ENCODE peak calls at places on chromosomes 5 and 9, in six cellular contexts. One of them, this sample, is unnamed.

GRCh38 chr5:134371834-134372340 is 518 bp downstream of the UBE2B start:
- DNase-seq in GM12891: peak
- DNase-seq in SK-N-SH: peak
- DNase-seq in SK-N-MC: no peak
- DNase-seq in HCT116: no peak
- DNase-seq in H1: peak
- DNase-seq in this sample: peak

GRCh38 chr9:121770415-121771273 is 119.2 kb downstream of the DAB2IP start:
- DNase-seq in HCT116: no peak
- DNase-seq in SK-N-MC: no peak
- DNase-seq in GM12891: no peak
- DNase-seq in SK-N-SH: no peak
- DNase-seq in H1: no peak
- DNase-seq in this sample: no peak

GRCh38 chr5:77960305-77960704 is 184.2 kb upstream of the TBCA start:
- DNase-seq in H1: no peak
- DNase-seq in HCT116: no peak
- DNase-seq in SK-N-MC: no peak
- DNase-seq in SK-N-SH: no peak
- DNase-seq in GM12891: no peak
- DNase-seq in this sample: no peak

GRCh38 chr9:33024126-33024965 is 727 bp upstream of the DNAJA1 start:
- DNase-seq in SK-N-SH: peak
- DNase-seq in SK-N-MC: no peak
- DNase-seq in HCT116: peak
- DNase-seq in H1: no peak
- DNase-seq in GM12891: no peak
- DNase-seq in this sample: peak

GRCh38 chr9:84785766-84786547 is 116.4 kb downstream of the NTRK2 start:
- DNase-seq in SK-N-SH: no peak
- DNase-seq in GM12891: no peak
- DNase-seq in HCT116: no peak
- DNase-seq in H1: no peak
- DNase-seq in SK-N-MC: no peak
- DNase-seq in this sample: no peak

GRCh38 chr5:10588779-10589447 is 25.0 kb downstream of the ANKRD33B start:
- DNase-seq in GM12891: no peak
- DNase-seq in HCT116: no peak
- DNase-seq in H1: no peak
- DNase-seq in SK-N-MC: no peak
- DNase-seq in SK-N-SH: no peak
- DNase-seq in this sample: no peak

GRCh38 chr5:100902406-100903035 is 561 bp downstream of the ST8SIA4 start:
- DNase-seq in H1: peak
- DNase-seq in HCT116: no peak
- DNase-seq in SK-N-MC: no peak
- DNase-seq in SK-N-SH: no peak
- DNase-seq in GM12891: no peak
- DNase-seq in this sample: no peak

GRCh38 chr9:6927838-6928237 is 170.1 kb downstream of the KDM4C start:
- DNase-seq in H1: no peak
- DNase-seq in SK-N-SH: no peak
- DNase-seq in SK-N-MC: no peak
- DNase-seq in GM12891: no peak
- DNase-seq in HCT116: no peak
- DNase-seq in this sample: no peak

GRCh38 chr9:126496781-126497667 is 116.7 kb upstream of the LMX1B start:
- DNase-seq in H1: no peak
- DNase-seq in SK-N-MC: no peak
- DNase-seq in GM12891: no peak
- DNase-seq in HCT116: no peak
- DNase-seq in SK-N-SH: no peak
- DNase-seq in this sample: no peak

GRCh38 chr5:154652746-154653417 is 102.3 kb upstream of the LARP1 start:
- DNase-seq in H1: no peak
- DNase-seq in GM12891: no peak
- DNase-seq in HCT116: no peak
- DNase-seq in SK-N-SH: no peak
- DNase-seq in SK-N-MC: no peak
- DNase-seq in this sample: peak

GRCh38 chr5:171342362-171343111 is 33.5 kb downstream of the TLX3 start:
- DNase-seq in SK-N-MC: peak
- DNase-seq in H1: peak
- DNase-seq in GM12891: peak
- DNase-seq in SK-N-SH: peak
- DNase-seq in HCT116: peak
- DNase-seq in this sample: peak

GRCh38 chr5:149938791-149939358 is 5.7 kb downstream of the PDE6A start:
- DNase-seq in H1: no peak
- DNase-seq in HCT116: no peak
- DNase-seq in SK-N-MC: no peak
- DNase-seq in GM12891: no peak
- DNase-seq in SK-N-SH: no peak
- DNase-seq in this sample: no peak

GRCh38 chr5:132264546-132265335 is 7.2 kb downstream of the PDLIM4 start:
- DNase-seq in SK-N-MC: no peak
- DNase-seq in HCT116: no peak
- DNase-seq in H1: peak
- DNase-seq in GM12891: no peak
- DNase-seq in SK-N-SH: no peak
- DNase-seq in this sample: no peak

GRCh38 chr5:55306641-55307382 is 682 bp downstream of the DHX29 start:
- DNase-seq in GM12891: no peak
- DNase-seq in SK-N-MC: no peak
- DNase-seq in SK-N-SH: peak
- DNase-seq in HCT116: no peak
- DNase-seq in H1: no peak
- DNase-seq in this sample: no peak

GRCh38 chr5:89556215-89557009 is 673.4 kb upstream of the MEF2C start:
- DNase-seq in SK-N-MC: no peak
- DNase-seq in HCT116: peak
- DNase-seq in H1: no peak
- DNase-seq in SK-N-SH: no peak
- DNase-seq in GM12891: no peak
- DNase-seq in this sample: no peak

GRCh38 chr5:141560141-141560540 is 58.7 kb downstream of the DIAPH1 start:
- DNase-seq in HCT116: no peak
- DNase-seq in H1: no peak
- DNase-seq in SK-N-SH: no peak
- DNase-seq in SK-N-MC: no peak
- DNase-seq in GM12891: no peak
- DNase-seq in this sample: no peak

GRCh38 chr5:169223595-169223953 is 77.4 kb downstream of the SLIT3 start:
- DNase-seq in HCT116: no peak
- DNase-seq in H1: no peak
- DNase-seq in GM12891: no peak
- DNase-seq in SK-N-SH: no peak
- DNase-seq in SK-N-MC: no peak
- DNase-seq in this sample: no peak

GRCh38 chr5:102971693-102972293 is 148.1 kb downstream of the GIN1 start:
- DNase-seq in GM12891: no peak
- DNase-seq in SK-N-SH: no peak
- DNase-seq in SK-N-MC: no peak
- DNase-seq in HCT116: peak
- DNase-seq in H1: no peak
- DNase-seq in this sample: no peak

GRCh38 chr9:123544007-123544827 is 188.2 kb downstream of the CRB2 start:
- DNase-seq in H1: no peak
- DNase-seq in GM12891: no peak
- DNase-seq in SK-N-SH: peak
- DNase-seq in HCT116: peak
- DNase-seq in SK-N-MC: peak
- DNase-seq in this sample: peak

GRCh38 chr5:757346-757930 is 27.1 kb downstream of the ZDHHC11B start:
- DNase-seq in GM12891: no peak
- DNase-seq in HCT116: no peak
- DNase-seq in SK-N-MC: no peak
- DNase-seq in SK-N-SH: no peak
- DNase-seq in H1: peak
- DNase-seq in this sample: peak

GRCh38 chr5:102583663-102584062 is 84.9 kb upstream of the SLCO6A1 start:
- DNase-seq in H1: no peak
- DNase-seq in HCT116: peak
- DNase-seq in SK-N-SH: peak
- DNase-seq in SK-N-MC: no peak
- DNase-seq in GM12891: no peak
- DNase-seq in this sample: no peak

GRCh38 chr5:142326480-142326938 is 1.7 kb upstream of the SPRY4 start:
- DNase-seq in HCT116: no peak
- DNase-seq in SK-N-MC: no peak
- DNase-seq in GM12891: no peak
- DNase-seq in H1: no peak
- DNase-seq in SK-N-SH: no peak
- DNase-seq in this sample: no peak

GRCh38 chr9:86122309-86122708 is 23.0 kb upstream of the GOLM1 start:
- DNase-seq in SK-N-SH: no peak
- DNase-seq in GM12891: no peak
- DNase-seq in HCT116: no peak
- DNase-seq in SK-N-MC: no peak
- DNase-seq in H1: no peak
- DNase-seq in this sample: no peak

GRCh38 chr5:118825226-118825625 is 163.1 kb downstream of the DTWD2 start:
- DNase-seq in H1: no peak
- DNase-seq in SK-N-MC: no peak
- DNase-seq in HCT116: no peak
- DNase-seq in GM12891: no peak
- DNase-seq in SK-N-SH: no peak
- DNase-seq in this sample: no peak

DNA sequence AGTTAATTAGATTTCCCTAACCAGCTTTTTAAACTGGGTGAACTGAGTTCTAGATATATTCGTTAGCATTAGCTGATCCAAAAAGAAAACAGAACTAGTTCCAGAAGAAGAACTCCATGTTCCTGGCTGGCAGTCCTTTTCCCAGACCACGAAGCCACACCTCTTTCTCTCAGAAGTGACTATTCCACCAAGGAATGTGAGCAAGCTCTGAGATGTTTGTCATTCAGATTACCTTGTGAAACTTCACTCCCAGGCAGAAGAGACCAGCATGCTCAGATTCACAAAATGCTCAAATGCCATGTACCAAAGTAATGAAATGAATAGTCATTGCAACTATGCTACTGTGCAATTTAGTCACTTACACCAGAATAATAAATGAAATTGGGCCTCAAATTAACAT is 4.4 kb upstream of the SSBP2 start:
- DNase-seq in SK-N-MC: no peak
- DNase-seq in SK-N-SH: no peak
- DNase-seq in GM12891: no peak
- DNase-seq in HCT116: peak
- DNase-seq in H1: no peak
- DNase-seq in this sample: peak
- TF ChIP-seq POLR2AphosphoS5 in SK-N-MC: no peak
- TF ChIP-seq POLR2AphosphoS5 in SK-N-SH: no peak
- TF ChIP-seq POLR2AphosphoS5 in GM12891: no peak
- TF ChIP-seq POLR2AphosphoS5 in HCT116: no peak
- TF ChIP-seq POLR2AphosphoS5 in H1: no peak
- TF ChIP-seq POLR2AphosphoS5 in this sample: no peak

DNA sequence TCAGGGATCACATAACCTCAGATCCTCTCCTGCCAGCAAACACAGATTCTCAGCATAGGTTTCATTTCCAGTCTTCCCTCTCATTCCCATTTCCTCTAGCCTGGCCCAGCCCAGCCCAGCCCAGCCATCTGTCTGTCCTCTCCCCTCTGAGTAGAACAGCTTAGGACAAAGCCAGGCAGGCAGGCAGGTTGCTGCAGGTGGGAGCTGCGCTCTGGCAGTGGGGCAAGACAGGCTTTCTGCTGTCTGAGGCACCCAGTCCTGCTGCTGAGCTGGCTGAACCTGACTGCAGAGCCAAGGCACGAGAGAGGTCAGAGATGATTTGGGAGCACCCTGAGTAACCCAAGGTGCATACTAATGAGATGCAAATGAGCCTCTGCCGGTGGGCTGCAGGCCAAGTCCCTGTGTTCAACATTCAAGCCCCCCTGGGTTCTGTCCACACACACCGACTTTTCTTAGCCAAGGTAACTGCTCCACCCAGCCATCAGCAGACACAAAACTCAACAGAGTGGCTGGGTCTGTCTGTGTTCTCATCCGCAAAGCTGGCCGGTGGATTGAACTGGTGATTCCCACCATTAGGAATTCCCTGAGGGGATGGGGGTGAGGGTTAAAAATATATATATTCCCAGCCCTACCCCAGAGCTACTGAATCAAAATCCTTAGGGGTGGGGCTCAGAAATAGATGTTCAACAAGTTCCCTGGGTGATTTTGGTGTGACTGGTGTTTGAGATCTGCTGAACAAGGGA is 9.1 kb downstream of the FAT2 start:
- DNase-seq in SK-N-SH: no peak
- DNase-seq in GM12891: no peak
- DNase-seq in HCT116: no peak
- DNase-seq in SK-N-MC: no peak
- DNase-seq in H1: no peak
- DNase-seq in this sample: no peak
- TF ChIP-seq POLR2AphosphoS5 in SK-N-SH: no peak
- TF ChIP-seq POLR2AphosphoS5 in GM12891: no peak
- TF ChIP-seq POLR2AphosphoS5 in HCT116: no peak
- TF ChIP-seq POLR2AphosphoS5 in SK-N-MC: no peak
- TF ChIP-seq POLR2AphosphoS5 in H1: no peak
- TF ChIP-seq POLR2AphosphoS5 in this sample: no peak

GRCh38 chr9:35657327-35658143 is at the start of gene RMRP:
- DNase-seq in H1: peak
- DNase-seq in SK-N-SH: peak
- DNase-seq in SK-N-MC: peak
- DNase-seq in GM12891: peak
- DNase-seq in HCT116: peak
- DNase-seq in this sample: peak
- TF ChIP-seq POLR2AphosphoS5 in H1: peak
- TF ChIP-seq POLR2AphosphoS5 in SK-N-SH: no peak
- TF ChIP-seq POLR2AphosphoS5 in SK-N-MC: no peak
- TF ChIP-seq POLR2AphosphoS5 in GM12891: no peak
- TF ChIP-seq POLR2AphosphoS5 in HCT116: peak
- TF ChIP-seq POLR2AphosphoS5 in this sample: peak

DNA sequence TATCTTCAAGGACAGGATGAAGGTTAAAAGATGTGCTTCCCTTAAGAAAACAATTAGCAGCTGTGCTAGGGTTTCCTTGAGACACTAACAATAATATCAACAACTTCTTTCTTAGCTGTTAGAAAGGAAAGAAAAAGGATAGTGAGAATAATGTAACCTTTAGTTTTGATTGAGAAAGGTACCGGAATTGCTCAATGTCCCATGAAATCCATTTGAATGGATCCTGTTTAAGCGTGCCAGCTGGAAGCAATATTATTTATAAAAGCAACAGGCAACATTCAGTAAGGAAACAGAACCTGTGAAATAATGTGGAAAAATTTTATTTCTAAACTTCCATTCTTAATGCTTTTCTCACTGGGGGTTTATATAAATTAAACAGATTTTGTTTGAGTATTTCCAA is 120.9 kb downstream of the CCDC192 start:
- DNase-seq in GM12891: no peak
- DNase-seq in HCT116: no peak
- DNase-seq in SK-N-MC: no peak
- DNase-seq in SK-N-SH: no peak
- DNase-seq in H1: no peak
- DNase-seq in this sample: no peak
- TF ChIP-seq POLR2AphosphoS5 in GM12891: no peak
- TF ChIP-seq POLR2AphosphoS5 in HCT116: no peak
- TF ChIP-seq POLR2AphosphoS5 in SK-N-MC: no peak
- TF ChIP-seq POLR2AphosphoS5 in SK-N-SH: no peak
- TF ChIP-seq POLR2AphosphoS5 in H1: no peak
- TF ChIP-seq POLR2AphosphoS5 in this sample: no peak